ENCODE peak calls at places on chromosomes 7 and 10, in five cellular contexts. L is neural progenitor cell, P is astrocyte of the cerebellum, S is Panc1, W is K562. Y is an unnamed sample.

GRCh38 chr10:34213193-34213804 is 601.8 kb downstream of the PARD3 start:
- DNase-seq in P (no peak), W (no peak), L (no peak), S (no peak), Y (no peak)

GRCh38 chr7:132655071-132655761 is 78.9 kb upstream of the PLXNA4 start:
- DNase-seq in L (peak), S (no peak), W (no peak), P (peak), Y (peak)

GRCh38 chr10:7671121-7671520 is 4.4 kb upstream of the ITIH5 start:
- DNase-seq in W (no peak), S (no peak), P (no peak), L (no peak), Y (no peak)

GRCh38 chr7:127347567-127348246 is 44.8 kb downstream of the ZNF800 start:
- DNase-seq in L (peak), P (peak), S (peak), W (peak), Y (peak)

GRCh38 chr7:137909042-137909441 is 62.3 kb upstream of the DGKI start:
- DNase-seq in W (no peak), S (no peak), L (no peak), P (no peak), Y (no peak)

GRCh38 chr10:6399879-6400278 is 180.2 kb downstream of the PRKCQ start:
- DNase-seq in L (no peak), S (no peak), W (no peak), P (no peak), Y (no peak)

GRCh38 chr7:94654764-94655561 is 970 bp downstream of the SGCE start:
- DNase-seq in S (no peak), W (no peak), P (peak), L (peak), Y (no peak)

GRCh38 chr10:103416436-103417147 is 20.2 kb downstream of the PDCD11 start:
- DNase-seq in S (peak), P (peak), L (peak), W (no peak), Y (peak)

GRCh38 chr10:67925449-67926005 is 41.1 kb downstream of the SIRT1 start:
- DNase-seq in W (no peak), L (no peak), S (no peak), P (no peak), Y (peak)

GRCh38 chr10:31929260-31929985 is 792 bp upstream of the ARHGAP12 start:
- DNase-seq in L (peak), P (no peak), W (peak), S (no peak), Y (no peak)

GRCh38 chr7:20786049-20786412 is 655 bp downstream of the SP8 start:
- DNase-seq in W (no peak), L (no peak), P (no peak), S (no peak), Y (no peak)

GRCh38 chr7:20786421-20786778 is 286 bp downstream of the SP8 start:
- DNase-seq in P (no peak), L (peak), W (no peak), S (no peak), Y (no peak)

GRCh38 chr7:20787658-20788057 is 972 bp upstream of the SP8 start:
- DNase-seq in L (peak), P (no peak), W (no peak), S (no peak), Y (no peak)

GRCh38 chr7:20785211-20786048 is 1.3 kb downstream of the SP8 start:
- DNase-seq in W (no peak), S (no peak), L (peak), P (no peak), Y (no peak)

GRCh38 chr7:20786779-20787651 is at the start of gene SP8:
- DNase-seq in S (no peak), P (no peak), W (peak), L (peak), Y (no peak)
- H3K4me3 ChIP-seq in S (peak), P (peak), W (peak), L (peak), Y (peak)

GRCh38 chr10:88979153-88979562 is 11.4 kb upstream of the FAS start:
- DNase-seq in L (peak), W (no peak), P (peak), S (no peak), Y (peak)
- H3K4me3 ChIP-seq in L (no peak), W (no peak), P (no peak), S (no peak), Y (no peak)

GRCh38 chr10:29634105-29634504 is 666 bp downstream of the SVIL start:
- DNase-seq in L (no peak), S (no peak), P (no peak), W (no peak), Y (no peak)

GRCh38 chr10:29634764-29635625 is at the start of gene SVIL:
- DNase-seq in L (peak), P (no peak), S (no peak), W (no peak), Y (peak)

GRCh38 chr10:29636178-29636577 is 1.4 kb upstream of the SVIL start:
- DNase-seq in S (no peak), L (no peak), P (no peak), W (no peak), Y (no peak)

GRCh38 chr10:29637537-29637936 is 2.8 kb upstream of the SVIL start:
- DNase-seq in S (no peak), W (no peak), L (no peak), P (no peak), Y (no peak)

DNA sequence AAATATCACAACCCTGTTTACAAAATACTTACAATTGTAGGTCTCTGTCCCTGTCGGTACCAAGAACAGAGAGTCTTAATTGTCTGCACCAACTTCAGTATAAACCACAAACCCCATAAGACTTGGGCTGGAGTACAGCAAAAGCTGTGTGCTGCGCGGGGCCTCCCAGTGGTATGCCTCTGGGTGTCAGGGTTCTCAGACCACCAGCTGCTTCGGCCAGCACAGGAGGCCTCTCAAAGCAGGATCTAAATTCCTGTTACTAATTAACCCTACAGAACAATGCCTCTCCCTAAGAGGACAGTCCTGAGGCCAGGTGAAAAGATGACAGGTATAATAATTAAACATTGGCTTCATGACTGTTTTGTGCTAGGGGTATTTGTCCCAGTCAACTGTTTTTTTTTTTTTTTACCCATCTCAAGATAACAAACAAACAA is 957 bp upstream of the SVIL start:
- DNase-seq in L (peak), S (no peak), P (no peak), W (no peak), Y (no peak)
- H3K4me3 ChIP-seq in L (peak), S (no peak), P (no peak), W (no peak), Y (no peak)

DNA sequence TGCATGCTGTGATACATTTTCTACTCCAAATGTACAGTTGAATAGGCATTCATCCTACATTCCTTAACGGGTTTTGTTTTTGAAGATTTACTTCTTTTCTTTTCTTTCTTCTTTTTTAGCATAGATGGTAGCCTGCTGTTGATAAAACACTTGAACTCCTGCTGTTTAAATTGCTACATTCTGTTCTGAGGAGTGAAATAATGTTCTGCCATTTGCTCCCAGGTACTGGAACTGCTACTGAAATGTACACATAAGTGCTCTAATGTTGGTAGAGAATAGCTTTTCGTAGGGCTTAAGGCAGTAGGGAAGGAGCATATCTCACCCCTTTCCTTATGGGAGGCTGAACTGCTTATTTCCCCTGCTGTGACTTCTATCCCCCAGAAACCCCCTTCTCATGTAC is 506.9 kb downstream of the DNAJB9 start:
- DNase-seq in L (no peak), S (no peak), P (no peak), W (no peak), Y (no peak)
- H3K4me3 ChIP-seq in L (no peak), S (no peak), P (no peak), W (no peak), Y (no peak)

DNA sequence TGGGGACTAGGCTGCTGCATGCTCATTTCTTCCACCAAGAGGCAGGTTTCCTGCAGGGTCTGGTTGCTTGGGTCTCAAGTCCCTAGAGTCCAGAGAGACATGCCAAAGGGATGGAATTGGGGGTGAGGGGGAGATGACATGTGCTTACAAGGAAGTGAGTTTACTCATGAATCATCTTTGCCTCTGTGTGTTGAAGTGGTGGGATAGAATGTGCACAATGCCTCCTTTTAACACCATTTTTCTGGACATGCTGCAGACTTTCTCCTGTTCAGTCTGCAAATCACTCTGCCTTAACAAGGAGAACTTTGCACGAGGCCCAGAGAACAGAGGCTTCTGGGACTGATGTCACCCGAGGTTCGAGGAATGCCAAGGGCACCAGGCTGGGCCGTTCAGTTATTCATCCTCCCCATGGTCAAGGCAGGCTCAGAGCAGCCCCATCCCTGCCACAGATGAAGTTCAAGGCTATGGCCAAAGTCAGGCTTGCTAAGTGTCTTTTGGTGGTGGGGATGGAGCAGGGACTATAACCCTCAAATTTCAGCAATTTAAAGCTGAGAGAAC is 9.5 kb upstream of the DUSP5 start:
- DNase-seq in S (peak), W (no peak), P (no peak), L (no peak), Y (peak)
- H3K4me3 ChIP-seq in S (no peak), W (no peak), P (no peak), L (no peak), Y (no peak)

Y was measured in skeletal muscle cell.